ENCODE peak calls at places on chromosomes 12 and 14, in eight cellular contexts. One of them, this sample, is unnamed.

GRCh38 chr14:30354439-30354838 is 204.5 kb upstream of the G2E3 start:
- DNase-seq in HL-60: no peak
- DNase-seq in HepG2: no peak
- DNase-seq in upper lobe of left lung: no peak
- DNase-seq in HCT116: no peak
- DNase-seq in Panc1: no peak
- DNase-seq in breast epithelium: no peak
- DNase-seq in transverse colon: no peak
- DNase-seq in this sample: no peak

GRCh38 chr12:25648460-25648859 is 95.4 kb upstream of the LMNTD1 start:
- DNase-seq in HL-60: no peak
- DNase-seq in HepG2: no peak
- DNase-seq in upper lobe of left lung: peak
- DNase-seq in HCT116: peak
- DNase-seq in Panc1: no peak
- DNase-seq in breast epithelium: no peak
- DNase-seq in transverse colon: peak
- DNase-seq in this sample: no peak

GRCh38 chr14:61281186-61281676 is at the start of gene TMEM30B:
- DNase-seq in HL-60: no peak
- DNase-seq in HepG2: no peak
- DNase-seq in upper lobe of left lung: peak
- DNase-seq in HCT116: no peak
- DNase-seq in Panc1: no peak
- DNase-seq in breast epithelium: peak
- DNase-seq in transverse colon: peak
- DNase-seq in this sample: peak

GRCh38 chr14:31927348-31927826 is 149.7 kb upstream of the ARHGAP5 start:
- DNase-seq in HL-60: no peak
- DNase-seq in HepG2: peak
- DNase-seq in upper lobe of left lung: no peak
- DNase-seq in HCT116: no peak
- DNase-seq in Panc1: no peak
- DNase-seq in breast epithelium: no peak
- DNase-seq in transverse colon: no peak
- DNase-seq in this sample: no peak

GRCh38 chr12:11749943-11750690 is 100.6 kb downstream of the ETV6 start:
- DNase-seq in HL-60: no peak
- DNase-seq in HepG2: no peak
- DNase-seq in upper lobe of left lung: peak
- DNase-seq in HCT116: no peak
- DNase-seq in Panc1: no peak
- DNase-seq in breast epithelium: no peak
- DNase-seq in transverse colon: no peak
- DNase-seq in this sample: no peak

GRCh38 chr14:100615736-100616695 is 28.8 kb upstream of the BEGAIN start:
- DNase-seq in HL-60: no peak
- DNase-seq in HepG2: no peak
- DNase-seq in upper lobe of left lung: no peak
- DNase-seq in HCT116: no peak
- DNase-seq in Panc1: no peak
- DNase-seq in breast epithelium: no peak
- DNase-seq in transverse colon: no peak
- DNase-seq in this sample: peak

GRCh38 chr14:96056509-96057422 is 17.6 kb downstream of the C14orf132 start:
- DNase-seq in HL-60: no peak
- DNase-seq in HepG2: peak
- DNase-seq in upper lobe of left lung: no peak
- DNase-seq in HCT116: no peak
- DNase-seq in Panc1: no peak
- DNase-seq in breast epithelium: no peak
- DNase-seq in transverse colon: no peak
- DNase-seq in this sample: peak

GRCh38 chr14:91418387-91419043 is 895 bp upstream of the CCDC88C start:
- DNase-seq in HL-60: peak
- DNase-seq in HepG2: peak
- DNase-seq in upper lobe of left lung: peak
- DNase-seq in HCT116: peak
- DNase-seq in Panc1: peak
- DNase-seq in breast epithelium: peak
- DNase-seq in transverse colon: peak
- DNase-seq in this sample: peak

GRCh38 chr12:49345048-49345839 is 1.4 kb upstream of the DNAJC22 start:
- DNase-seq in HL-60: no peak
- DNase-seq in HepG2: no peak
- DNase-seq in upper lobe of left lung: peak
- DNase-seq in HCT116: no peak
- DNase-seq in Panc1: no peak
- DNase-seq in breast epithelium: no peak
- DNase-seq in transverse colon: peak
- DNase-seq in this sample: no peak

GRCh38 chr12:116156614-116157013 is 120.9 kb downstream of the MED13L start:
- DNase-seq in HL-60: no peak
- DNase-seq in HepG2: no peak
- DNase-seq in upper lobe of left lung: no peak
- DNase-seq in HCT116: no peak
- DNase-seq in Panc1: no peak
- DNase-seq in breast epithelium: no peak
- DNase-seq in transverse colon: no peak
- DNase-seq in this sample: no peak

GRCh38 chr14:76832503-76832988 is 6.3 kb downstream of the LRRC74A start:
- DNase-seq in HL-60: peak
- DNase-seq in HepG2: peak
- DNase-seq in upper lobe of left lung: peak
- DNase-seq in HCT116: no peak
- DNase-seq in Panc1: no peak
- DNase-seq in breast epithelium: no peak
- DNase-seq in transverse colon: no peak
- DNase-seq in this sample: no peak

GRCh38 chr12:59977779-59978178 is 381.9 kb downstream of the SLC16A7 start:
- DNase-seq in HL-60: no peak
- DNase-seq in HepG2: no peak
- DNase-seq in upper lobe of left lung: no peak
- DNase-seq in HCT116: no peak
- DNase-seq in Panc1: no peak
- DNase-seq in breast epithelium: no peak
- DNase-seq in transverse colon: no peak
- DNase-seq in this sample: no peak

GRCh38 chr14:100815478-100816285 is 10.2 kb upstream of the MEG3 start:
- DNase-seq in HL-60: no peak
- DNase-seq in HepG2: peak
- DNase-seq in upper lobe of left lung: no peak
- DNase-seq in HCT116: no peak
- DNase-seq in Panc1: no peak
- DNase-seq in breast epithelium: no peak
- DNase-seq in transverse colon: no peak
- DNase-seq in this sample: peak

GRCh38 chr12:124727244-124727673 is 136.4 kb downstream of the SCARB1 start:
- DNase-seq in HL-60: peak
- DNase-seq in HepG2: peak
- DNase-seq in upper lobe of left lung: peak
- DNase-seq in HCT116: peak
- DNase-seq in Panc1: no peak
- DNase-seq in breast epithelium: peak
- DNase-seq in transverse colon: peak
- DNase-seq in this sample: peak

GRCh38 chr12:98579835-98580234 is 13.7 kb upstream of the SLC25A3 start:
- DNase-seq in HL-60: no peak
- DNase-seq in HepG2: no peak
- DNase-seq in upper lobe of left lung: no peak
- DNase-seq in HCT116: no peak
- DNase-seq in Panc1: no peak
- DNase-seq in breast epithelium: no peak
- DNase-seq in transverse colon: no peak
- DNase-seq in this sample: no peak

GRCh38 chr14:33477752-33478151 is 473.1 kb downstream of the EGLN3 start:
- DNase-seq in HL-60: no peak
- DNase-seq in HepG2: no peak
- DNase-seq in upper lobe of left lung: no peak
- DNase-seq in HCT116: no peak
- DNase-seq in Panc1: no peak
- DNase-seq in breast epithelium: no peak
- DNase-seq in transverse colon: no peak
- DNase-seq in this sample: no peak

GRCh38 chr12:33605776-33606175 is 166.2 kb upstream of the SYT10 start:
- DNase-seq in HL-60: peak
- DNase-seq in HepG2: peak
- DNase-seq in upper lobe of left lung: no peak
- DNase-seq in HCT116: no peak
- DNase-seq in Panc1: no peak
- DNase-seq in breast epithelium: no peak
- DNase-seq in transverse colon: no peak
- DNase-seq in this sample: no peak

GRCh38 chr14:86057018-86057667 is 527.2 kb downstream of the FLRT2 start:
- DNase-seq in HL-60: peak
- DNase-seq in HepG2: peak
- DNase-seq in upper lobe of left lung: no peak
- DNase-seq in HCT116: no peak
- DNase-seq in Panc1: no peak
- DNase-seq in breast epithelium: no peak
- DNase-seq in transverse colon: no peak
- DNase-seq in this sample: no peak

GRCh38 chr12:89817501-89818226 is 109.0 kb upstream of the ATP2B1 start:
- DNase-seq in HL-60: no peak
- DNase-seq in HepG2: no peak
- DNase-seq in upper lobe of left lung: no peak
- DNase-seq in HCT116: no peak
- DNase-seq in Panc1: no peak
- DNase-seq in breast epithelium: no peak
- DNase-seq in transverse colon: no peak
- DNase-seq in this sample: no peak

GRCh38 chr12:120725151-120725658 is 421 bp upstream of the ACADS start:
- DNase-seq in HL-60: no peak
- DNase-seq in HepG2: no peak
- DNase-seq in upper lobe of left lung: no peak
- DNase-seq in HCT116: no peak
- DNase-seq in Panc1: no peak
- DNase-seq in breast epithelium: no peak
- DNase-seq in transverse colon: no peak
- DNase-seq in this sample: no peak
- H3K4me3 ChIP-seq in HL-60: peak
- H3K4me3 ChIP-seq in HepG2: peak
- H3K4me3 ChIP-seq in upper lobe of left lung: no peak
- H3K4me3 ChIP-seq in HCT116: peak
- H3K4me3 ChIP-seq in Panc1: peak
- H3K4me3 ChIP-seq in breast epithelium: peak
- H3K4me3 ChIP-seq in transverse colon: peak
- H3K4me3 ChIP-seq in this sample: peak

GRCh38 chr12:58920102-58920955 is at the start of gene LRIG3:
- DNase-seq in HL-60: peak
- DNase-seq in HepG2: peak
- DNase-seq in upper lobe of left lung: peak
- DNase-seq in HCT116: peak
- DNase-seq in Panc1: peak
- DNase-seq in breast epithelium: peak
- DNase-seq in transverse colon: peak
- DNase-seq in this sample: peak
- TF ChIP-seq POLR2AphosphoS5 in HL-60: no peak
- TF ChIP-seq POLR2AphosphoS5 in HepG2: peak
- TF ChIP-seq POLR2AphosphoS5 in upper lobe of left lung: peak
- TF ChIP-seq POLR2AphosphoS5 in HCT116: no peak
- TF ChIP-seq POLR2AphosphoS5 in Panc1: peak
- TF ChIP-seq POLR2AphosphoS5 in breast epithelium: peak
- TF ChIP-seq POLR2AphosphoS5 in transverse colon: peak
- TF ChIP-seq POLR2AphosphoS5 in this sample: peak

GRCh38 chr14:59529189-59529588 is 44.9 kb downstream of the JKAMP start:
- DNase-seq in HL-60: no peak
- DNase-seq in HepG2: no peak
- DNase-seq in upper lobe of left lung: no peak
- DNase-seq in HCT116: no peak
- DNase-seq in Panc1: no peak
- DNase-seq in breast epithelium: no peak
- DNase-seq in transverse colon: no peak
- DNase-seq in this sample: no peak
- H3K4me3 ChIP-seq in HL-60: no peak
- H3K4me3 ChIP-seq in HepG2: no peak
- H3K4me3 ChIP-seq in upper lobe of left lung: no peak
- H3K4me3 ChIP-seq in HCT116: no peak
- H3K4me3 ChIP-seq in Panc1: no peak
- H3K4me3 ChIP-seq in breast epithelium: no peak
- H3K4me3 ChIP-seq in transverse colon: no peak
- H3K4me3 ChIP-seq in this sample: no peak

GRCh38 chr12:2796187-2796663 is 1.5 kb downstream of the FKBP4 start:
- DNase-seq in HL-60: no peak
- DNase-seq in HepG2: no peak
- DNase-seq in upper lobe of left lung: peak
- DNase-seq in HCT116: no peak
- DNase-seq in Panc1: no peak
- DNase-seq in breast epithelium: no peak
- DNase-seq in transverse colon: no peak
- DNase-seq in this sample: no peak
- TF ChIP-seq POLR2AphosphoS5 in HL-60: no peak
- TF ChIP-seq POLR2AphosphoS5 in HepG2: no peak
- TF ChIP-seq POLR2AphosphoS5 in upper lobe of left lung: no peak
- TF ChIP-seq POLR2AphosphoS5 in HCT116: no peak
- TF ChIP-seq POLR2AphosphoS5 in Panc1: no peak
- TF ChIP-seq POLR2AphosphoS5 in breast epithelium: no peak
- TF ChIP-seq POLR2AphosphoS5 in transverse colon: no peak
- TF ChIP-seq POLR2AphosphoS5 in this sample: no peak